ENCODE peak calls at places on chromosomes 4 and X, in eight cellular contexts. K is mucosa of gallbladder, D is HFFc6, H is cardiac muscle cell, G is COR-L47, I is NCI-H1105, F is NCI-H460, T is GM12891. Q is an unnamed sample.

GRCh38 chrX:261167-261857 is 19.9 kb upstream of the PLCXD1 start:
- DNase-seq in K (no peak), D (no peak), H (no peak), G (no peak), I (no peak), F (peak), T (no peak), Q (no peak)

GRCh38 chr4:165874072-165874798 is 1.2 kb downstream of the TLL1 start:
- DNase-seq in K (no peak), D (no peak), H (peak), G (peak), I (no peak), F (no peak), T (no peak), Q (peak)

GRCh38 chr4:38028556-38028955 is 68.4 kb downstream of the PTTG2 start:
- DNase-seq in K (no peak), D (peak), H (no peak), G (no peak), I (no peak), F (no peak), T (no peak), Q (no peak)

GRCh38 chr4:174316546-174316945 is 32.8 kb downstream of the CEP44 start:
- DNase-seq in K (no peak), D (no peak), H (no peak), G (no peak), I (no peak), F (no peak), T (no peak), Q (no peak)

GRCh38 chrX:149504226-149504914 is 736 bp downstream of the IDS start:
- DNase-seq in K (no peak), D (no peak), H (no peak), G (peak), I (peak), F (no peak), T (peak), Q (peak)

GRCh38 chrX:7110821-7111276 is 36.7 kb upstream of the STS start:
- DNase-seq in K (no peak), D (no peak), H (no peak), G (no peak), I (no peak), F (no peak), T (no peak), Q (peak)

GRCh38 chr4:181548873-181549541 is 694.2 kb upstream of the TENM3 start:
- DNase-seq in K (no peak), D (peak), H (no peak), G (no peak), I (no peak), F (peak), T (no peak), Q (peak)

GRCh38 chr4:69860007-69860406 is at the start of gene SULT1E1:
- DNase-seq in K (no peak), D (no peak), H (no peak), G (peak), I (no peak), F (no peak), T (no peak), Q (peak)

GRCh38 chrX:150762258-150762867 is 69.2 kb downstream of the MTMR1 start:
- DNase-seq in K (no peak), D (no peak), H (no peak), G (no peak), I (no peak), F (no peak), T (no peak), Q (no peak)

Q was measured in NCI-H69.